ENCODE peak calls at places on chromosomes 13 and 19, in five cellular contexts. C is AG09309, F is GM12865, T is Peyer's patch, Z is tibial artery. B is an unnamed sample.

GRCh38 chr13:108993346-108993745 is 363.9 kb downstream of the MYO16 start:
- DNase-seq in C (peak; percentile 4), F (no peak), T (no peak), Z (no peak), B (no peak)

GRCh38 chr19:46866407-46867132 is 5.8 kb downstream of the ARHGAP35 start:
- DNase-seq in C (no peak), F (no peak), T (no peak), Z (no peak), B (no peak)

GRCh38 chr19:29499261-29499920 is 26.4 kb upstream of the VSTM2B start:
- DNase-seq in C (no peak), F (no peak), T (no peak), Z (peak; percentile 33), B (no peak)

GRCh38 chr19:12828494-12828893 is 5.9 kb downstream of the RTBDN start:
- DNase-seq in C (no peak), F (peak; percentile 40), T (no peak), Z (no peak), B (no peak)

GRCh38 chr13:50124536-50125305 is 109.5 kb downstream of the KCNRG start:
- DNase-seq in C (no peak), F (peak; percentile 38), T (peak; percentile 97), Z (peak; percentile 99), B (no peak)

GRCh38 chr13:21872795-21873194 is 201.9 kb downstream of the FGF9 start:
- DNase-seq in C (no peak), F (no peak), T (no peak), Z (no peak), B (no peak)

GRCh38 chr13:19181021-19181620 is 503 bp downstream of the TUBA3C start:
- DNase-seq in C (no peak), F (no peak), T (no peak), Z (no peak), B (no peak)

GRCh38 chr13:37134411-37135041 is 29.1 kb upstream of the CSNK1A1L start:
- DNase-seq in C (peak; percentile 97), F (no peak), T (no peak), Z (no peak), B (peak; percentile 34)

GRCh38 chr19:11745871-11746270 is 7.1 kb upstream of the ZNF823 start:
- DNase-seq in C (no peak), F (no peak), T (no peak), Z (no peak), B (no peak)

GRCh38 chr19:45607071-45608029 is 5.3 kb upstream of the GPR4 start:
- DNase-seq in C (no peak), F (peak; percentile 52), T (peak; percentile 46), Z (peak; percentile 83), B (peak; percentile 40)

GRCh38 chr13:32330438-32330837 is 15.1 kb downstream of the BRCA2 start:
- DNase-seq in C (peak; percentile 84), F (no peak), T (no peak), Z (no peak), B (no peak)

GRCh38 chr19:13060233-13060963 is 42.3 kb downstream of the LYL1 start:
- DNase-seq in C (no peak), F (no peak), T (no peak), Z (peak; percentile 90), B (no peak)

GRCh38 chr19:43901395-43902390 is 33.4 kb downstream of the ZNF45 start:
- DNase-seq in C (peak; percentile 56), F (peak; percentile 87), T (peak; percentile 69), Z (peak; percentile 80), B (peak; percentile 64)

GRCh38 chr19:37007587-37008220 is 70.5 kb upstream of the ZNF420 start:
- DNase-seq in C (peak; percentile 7), F (no peak), T (peak; percentile 19), Z (no peak), B (no peak)

GRCh38 chr13:29382021-29382420 is 213.5 kb downstream of the SLC7A1 start:
- DNase-seq in C (no peak), F (no peak), T (no peak), Z (no peak), B (no peak)

GRCh38 chr13:76383671-76384461 is 502.3 kb downstream of the KCTD12 start:
- DNase-seq in C (peak; percentile 57), F (no peak), T (no peak), Z (no peak), B (peak; percentile 96)

GRCh38 chr19:45863335-45863839 is 440 bp upstream of the SYMPK start:
- DNase-seq in C (no peak), F (no peak), T (no peak), Z (no peak), B (no peak)

GRCh38 chr13:113854238-113855011 is 9.5 kb downstream of the GAS6 start:
- DNase-seq in C (no peak), F (no peak), T (no peak), Z (peak; percentile 82), B (peak; percentile 53)

GRCh38 chr13:100089633-100090032 is 740 bp downstream of the PCCA start:
- DNase-seq in C (no peak), F (peak; percentile 44), T (no peak), Z (no peak), B (no peak)

GRCh38 chr13:98476538-98476966 is 100.4 kb downstream of the STK24 start:
- DNase-seq in C (peak; percentile 71), F (peak; percentile 97), T (peak; percentile 89), Z (no peak), B (no peak)

GRCh38 chr13:113442354-113442984 is 10.8 kb downstream of the ADPRHL1 start:
- DNase-seq in C (no peak), F (no peak), T (no peak), Z (peak; percentile 3), B (no peak)

GRCh38 chr13:55410398-55411330 is 1730.1 kb upstream of the PRR20A start:
- DNase-seq in C (no peak), F (no peak), T (no peak), Z (peak; percentile 19), B (no peak)

GRCh38 chr13:34223984-34224383 is 406.0 kb downstream of the RFC3 start:
- DNase-seq in C (no peak), F (no peak), T (no peak), Z (no peak), B (no peak)

GRCh38 chr19:38977445-38978314 is 2.1 kb upstream of the FBXO17 start:
- DNase-seq in C (no peak), F (peak; percentile 96), T (no peak), Z (no peak), B (no peak)

GRCh38 chr19:38975861-38976271 is 324 bp upstream of the FBXO17 start:
- DNase-seq in C (no peak), F (no peak), T (no peak), Z (no peak), B (no peak)

GRCh38 chr19:38974599-38975213 is 836 bp downstream of the FBXO17 start:
- DNase-seq in C (no peak), F (no peak), T (no peak), Z (no peak), B (no peak)

GRCh38 chr19:38978315-38978689 is 2.8 kb upstream of the FBXO17 start:
- DNase-seq in C (no peak), F (no peak), T (no peak), Z (no peak), B (no peak)

DNA sequence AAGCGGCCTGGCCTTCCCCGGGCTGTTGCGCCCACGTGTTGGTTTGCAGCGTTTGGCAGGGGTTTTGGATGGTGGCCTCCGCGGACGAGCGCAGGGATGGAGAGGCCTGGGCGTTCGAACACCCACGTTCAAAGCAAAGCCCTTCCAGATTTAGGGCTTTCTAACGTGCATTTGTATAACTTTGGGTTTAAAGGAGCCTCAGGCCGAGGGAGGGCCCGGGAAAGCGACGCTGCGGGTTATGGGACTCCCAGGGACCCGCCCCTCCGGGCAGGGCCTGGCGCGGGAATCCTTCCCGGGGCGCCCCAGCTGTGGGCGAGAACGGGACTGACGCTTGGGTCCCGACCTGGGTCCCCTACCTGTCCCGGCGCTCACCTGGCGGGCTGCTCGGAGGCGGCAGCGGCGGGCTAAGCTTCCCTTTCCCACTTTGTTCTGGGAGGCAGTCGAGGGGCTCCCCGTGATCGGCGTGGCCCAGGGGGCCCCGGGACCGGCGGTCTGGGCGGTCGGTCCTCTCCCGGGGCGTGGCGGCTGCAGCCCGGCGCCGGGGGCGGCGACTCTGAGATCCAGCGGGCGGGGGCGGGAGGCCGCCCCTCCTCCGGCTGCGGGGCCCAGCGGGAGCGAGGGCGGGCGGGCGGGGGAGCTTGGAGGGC is at the start of gene FBXO17:
- DNase-seq in C (no peak), F (no peak), T (no peak), Z (peak; percentile 81), B (no peak)
- H3K4me3 ChIP-seq in C (peak within 1 kb of the TSS; percentile 68), F (no peak within 1 kb of the TSS), T (peak within 1 kb of the TSS; percentile 55), Z (peak within 1 kb of the TSS; percentile 61), B (peak within 1 kb of the TSS; percentile 76)

GRCh38 chr19:39997595-39998216 is 846 bp downstream of the ZNF546 start:
- DNase-seq in C (no peak), F (peak; percentile 30), T (no peak), Z (no peak), B (no peak)

GRCh38 chr19:39996811-39997594 is at the start of gene ZNF546:
- DNase-seq in C (no peak), F (peak; percentile 96), T (peak; percentile 93), Z (peak; percentile 96), B (peak; percentile 62)

GRCh38 chr19:39993605-39994004 is 3.3 kb upstream of the ZNF546 start:
- DNase-seq in C (no peak), F (no peak), T (no peak), Z (no peak), B (no peak)

GRCh38 chr19:39996218-39996810 is 546 bp upstream of the ZNF546 start:
- DNase-seq in C (no peak), F (peak; percentile 66), T (peak; percentile 20), Z (no peak), B (peak; percentile 34)

DNA sequence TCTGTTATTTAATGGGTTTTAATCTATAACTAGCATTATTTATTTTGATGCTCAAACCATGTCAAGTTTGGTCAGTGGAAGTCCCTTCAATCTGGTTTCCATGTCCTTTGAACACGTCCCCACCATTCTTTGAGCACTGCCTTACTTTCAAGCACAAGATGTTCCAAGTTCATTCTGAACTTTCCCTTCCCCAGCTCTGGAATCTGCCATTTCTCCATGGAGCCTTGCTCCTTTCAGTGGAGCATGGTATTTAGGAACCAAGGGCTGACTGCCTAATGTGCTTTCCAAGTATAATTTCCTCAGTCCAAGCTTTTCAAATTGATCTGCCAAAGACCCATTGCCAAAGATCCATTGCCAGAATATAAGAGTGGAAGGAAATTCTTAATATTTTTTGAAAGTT is 1.1 kb upstream of the ZNF546 start:
- DNase-seq in C (no peak), F (no peak), T (no peak), Z (no peak), B (no peak)
- H3K4me3 ChIP-seq in C (no peak overlapping the region), F (peak overlapping the region; percentile 87), T (peak overlapping the region; percentile 76), Z (peak overlapping the region; percentile 82), B (peak overlapping the region; percentile 60)

GRCh38 chr19:42140125-42140754 is 8.0 kb upstream of the POU2F2 start:
- DNase-seq in C (no peak), F (peak; percentile 35), T (no peak), Z (no peak), B (peak; percentile 60)
- H3K4me3 ChIP-seq in C (no peak overlapping the region), F (no peak overlapping the region), T (no peak overlapping the region), Z (no peak overlapping the region), B (no peak overlapping the region)

DNA sequence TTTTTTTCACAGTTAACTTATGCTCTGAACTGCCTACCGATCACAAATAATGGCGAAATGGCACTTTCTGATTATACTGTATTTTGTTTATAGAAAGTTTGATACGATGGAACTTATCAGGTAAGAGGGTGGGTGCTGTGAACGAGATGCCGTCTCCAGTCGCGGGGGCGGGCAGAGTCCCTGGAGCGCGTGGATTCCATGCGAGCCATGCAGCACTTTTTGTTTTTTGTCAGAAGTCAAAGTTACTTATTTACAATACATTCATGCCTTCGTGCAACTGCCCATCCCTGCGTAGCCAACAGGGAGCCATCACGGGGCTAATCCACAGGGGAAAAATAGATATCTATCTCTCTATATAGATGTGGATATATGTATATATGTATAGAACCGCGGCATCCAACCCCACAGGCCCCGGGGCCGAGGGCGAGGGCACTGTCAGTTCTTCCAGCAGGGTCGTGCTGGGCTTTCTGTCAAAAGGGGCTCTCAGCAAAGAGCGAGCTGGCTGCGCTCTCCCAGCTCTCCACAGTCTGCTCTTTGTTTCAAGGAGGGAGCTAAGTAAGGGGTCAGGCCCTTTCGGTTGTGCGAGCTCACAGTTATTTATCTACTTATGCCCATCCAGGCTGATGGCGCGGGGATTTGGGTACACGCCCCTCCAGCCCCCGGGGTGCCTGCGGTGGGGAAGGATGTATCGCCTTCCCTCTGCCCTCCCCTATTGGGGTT is 3.4 kb downstream of the SLITRK1 start:
- DNase-seq in C (no peak), F (no peak), T (no peak), Z (no peak), B (no peak)
- H3K4me3 ChIP-seq in C (peak overlapping the region; percentile 72), F (no peak overlapping the region), T (no peak overlapping the region), Z (peak overlapping the region; percentile 13), B (peak overlapping the region; percentile 51)

B was measured in astrocyte of the cerebellum.